ENCODE peak calls at places on chromosome 1, in five cellular contexts. H is effector memory CD4-positive, alpha-beta T cell; Z is nephron progenitor cell; W is GM13976; X is glutamatergic neuron. S is an unnamed sample.

GRCh38 chr1:245356891-245357585 is 202.3 kb downstream of the KIF26B start:
- DNase-seq in H (no peak), Z (no peak), W (no peak), X (no peak), S (no peak)

GRCh38 chr1:108831225-108831624 is 25.7 kb downstream of the AKNAD1 start:
- DNase-seq in H (no peak), Z (no peak), W (no peak), X (no peak), S (no peak)

GRCh38 chr1:117120774-117121588 is 568 bp downstream of the TRIM45 start:
- DNase-seq in H (no peak), Z (peak), W (peak), X (no peak), S (no peak)

GRCh38 chr1:147413110-147413605 is 128.1 kb upstream of the BCL9 start:
- DNase-seq in H (no peak), Z (no peak), W (no peak), X (no peak), S (no peak)

GRCh38 chr1:205827623-205828022 is 14.6 kb upstream of the SLC41A1 start:
- DNase-seq in H (no peak), Z (no peak), W (no peak), X (no peak), S (no peak)

GRCh38 chr1:245488346-245489110 is 333.7 kb downstream of the KIF26B start:
- DNase-seq in H (no peak), Z (no peak), W (no peak), X (no peak), S (no peak)

GRCh38 chr1:247111636-247112478 is 7.7 kb upstream of the ZNF669 start:
- DNase-seq in H (no peak), Z (peak), W (no peak), X (peak), S (no peak)

GRCh38 chr1:206941766-206942418 is 4.4 kb downstream of the PIGR start:
- DNase-seq in H (no peak), Z (no peak), W (no peak), X (no peak), S (no peak)

GRCh38 chr1:43367026-43367903 is 546 bp downstream of the ELOVL1 start:
- DNase-seq in H (no peak), Z (peak), W (peak), X (peak), S (peak)